ENCODE peak calls at places on chromosomes 11 and 22, in five cellular contexts. N is astrocyte, M is mucosa of descending colon, B is GM23338, A is lung. G is an unnamed sample.
A peak's percentile ranks its signal among the peaks of the same experiment; 100 is the strongest.

GRCh38 chr22:37182949-37183245 is 5.2 kb downstream of the C1QTNF6 start:
- DNase-seq in B (no peak), A (no peak), M (no peak), N (no peak), G (no peak)

GRCh38 chr22:38700271-38700788 is 413 bp downstream of the JOSD1 start:
- DNase-seq in N (no peak), M (peak; percentile 87), B (peak; percentile 74), A (peak; percentile 68), G (no peak)

GRCh38 chr22:30902496-30903357 is 65.8 kb downstream of the MORC2 start:
- DNase-seq in B (no peak), M (no peak), N (no peak), A (no peak), G (no peak)

GRCh38 chr22:35674335-35674734 is 26.1 kb downstream of the APOL6 start:
- DNase-seq in M (no peak), B (peak; percentile 28), N (no peak), A (no peak), G (no peak)

GRCh38 chr11:112555491-112556364 is 295.1 kb upstream of the PLET1 start:
- DNase-seq in A (peak; percentile 63), N (peak; percentile 4), M (peak; percentile 75), B (peak; percentile 78), G (no peak)

GRCh38 chr22:50729391-50730012 is 8.5 kb upstream of the ACR start:
- DNase-seq in M (peak; percentile 24), A (no peak), B (peak; percentile 30), N (no peak), G (no peak)

GRCh38 chr11:69274531-69275016 is 19.4 kb upstream of the MYEOV start:
- DNase-seq in A (peak; percentile 91), M (peak; percentile 88), N (no peak), B (no peak), G (peak; percentile 96)

GRCh38 chr22:28268176-28268575 is 349.1 kb upstream of the PITPNB start:
- DNase-seq in A (no peak), N (peak; percentile 44), M (no peak), B (no peak), G (no peak)

GRCh38 chr11:22340803-22341581 is 2.8 kb downstream of the SLC17A6 start:
- DNase-seq in B (peak; percentile 66), M (no peak), N (no peak), A (no peak), G (no peak)

GRCh38 chr11:92841719-92842118 is 127.7 kb upstream of the MTNR1B start:
- DNase-seq in A (no peak), B (no peak), M (no peak), N (peak; percentile 20), G (no peak)

GRCh38 chr22:49015993-49016908 is 811.4 kb downstream of the BRD1 start:
- DNase-seq in A (no peak), M (no peak), B (no peak), N (no peak), G (peak; percentile 42)

GRCh38 chr11:66326261-66327111 is 9.6 kb upstream of the CD248 start:
- DNase-seq in A (no peak), M (peak; percentile 43), B (no peak), N (no peak), G (no peak)

GRCh38 chr11:66328036-66328306 is 8.3 kb downstream of the RIN1 start:
- DNase-seq in B (no peak), N (no peak), A (no peak), M (peak; percentile 62), G (no peak)

GRCh38 chr11:66328307-66329144 is 7.7 kb downstream of the RIN1 start:
- DNase-seq in N (no peak), B (peak; percentile 91), A (peak; percentile 79), M (peak; percentile 88), G (no peak)

GRCh38 chr11:66329165-66329673 is 7.0 kb downstream of the RIN1 start:
- DNase-seq in M (no peak), B (no peak), A (no peak), N (no peak), G (no peak)

GRCh38 chr11:66327171-66328035 is 8.8 kb downstream of the RIN1 start:
- DNase-seq in B (no peak), M (no peak), N (peak; percentile 58), A (no peak), G (no peak)
- TF ChIP-seq CTCF in B (no peak), M (no peak), N (no peak), A (no peak), G (no peak)

GRCh38 chr11:60768202-60768601 is 11.5 kb downstream of the MS4A15 start:
- DNase-seq in M (peak; percentile 6), A (no peak), B (no peak), N (no peak), G (no peak)

GRCh38 chr11:60769273-60769672 is 12.6 kb downstream of the MS4A15 start:
- DNase-seq in A (no peak), N (no peak), B (no peak), M (peak; percentile 9), G (no peak)

GRCh38 chr11:60766547-60766946 is 9.9 kb downstream of the MS4A15 start:
- DNase-seq in A (no peak), M (no peak), B (no peak), N (no peak), G (no peak)

GRCh38 chr11:60765355-60765754 is 8.7 kb downstream of the MS4A15 start:
- DNase-seq in M (no peak), A (no peak), N (no peak), B (no peak), G (no peak)

DNA sequence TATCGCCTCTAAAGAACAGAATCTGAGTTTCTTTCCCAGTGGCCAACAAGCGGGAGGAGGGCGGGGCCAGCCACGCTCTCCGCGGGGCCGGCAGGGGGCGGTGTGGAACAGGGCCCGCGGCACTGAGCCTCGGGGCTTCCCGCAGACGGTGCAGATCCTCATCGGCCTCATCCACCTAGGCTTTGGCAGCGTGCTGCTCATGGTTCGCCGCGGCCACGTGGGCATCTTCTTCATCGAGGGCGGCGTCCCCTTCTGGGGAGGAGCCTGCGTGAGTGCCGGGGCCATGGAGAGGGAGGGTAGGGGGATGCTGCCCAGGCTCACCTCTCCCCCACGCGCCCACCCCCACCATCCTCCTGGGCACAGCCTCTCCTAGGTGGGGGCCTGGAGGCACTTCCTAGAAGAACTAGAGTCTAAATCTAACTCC is 10.7 kb downstream of the MS4A15 start:
- DNase-seq in N (no peak), B (peak; percentile 83), A (no peak), M (peak; percentile 47), G (no peak)
- TF ChIP-seq CTCF in N (peak; percentile 16), B (peak; percentile 86), A (no peak), M (no peak), G (no peak)

DNA sequence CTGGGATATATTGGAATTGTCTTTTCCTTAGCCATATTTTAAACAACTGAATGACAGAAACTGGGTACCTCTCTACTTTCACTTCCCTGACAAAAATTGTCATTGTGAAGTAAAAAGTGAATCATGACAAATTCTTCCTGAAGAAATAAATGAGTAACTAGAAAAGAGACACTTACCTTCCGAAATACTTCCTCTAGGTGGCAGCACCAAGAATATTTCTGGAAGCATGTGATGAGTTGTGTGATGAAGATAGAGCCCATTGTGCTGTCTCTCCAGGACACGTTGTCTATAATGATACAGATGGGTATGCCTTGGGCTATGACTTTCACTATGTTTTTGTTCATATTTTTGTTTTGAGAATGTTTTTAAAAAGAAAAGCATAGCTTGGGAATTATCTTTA is 21.5 kb downstream of the CASP4 start:
- DNase-seq in N (peak; percentile 19), A (no peak), M (no peak), B (peak; percentile 71), G (peak; percentile 10)
- TF ChIP-seq CTCF in N (peak; percentile 44), A (peak; percentile 24), M (peak; percentile 31), B (peak; percentile 79), G (peak; percentile 53)

GRCh38 chr22:41245917-41246499 is 5.3 kb upstream of the CHADL start:
- DNase-seq in A (no peak), N (no peak), M (no peak), B (peak; percentile 81), G (no peak)
- TF ChIP-seq CTCF in A (no peak), N (no peak), M (no peak), B (peak; percentile 54), G (no peak)

DNA sequence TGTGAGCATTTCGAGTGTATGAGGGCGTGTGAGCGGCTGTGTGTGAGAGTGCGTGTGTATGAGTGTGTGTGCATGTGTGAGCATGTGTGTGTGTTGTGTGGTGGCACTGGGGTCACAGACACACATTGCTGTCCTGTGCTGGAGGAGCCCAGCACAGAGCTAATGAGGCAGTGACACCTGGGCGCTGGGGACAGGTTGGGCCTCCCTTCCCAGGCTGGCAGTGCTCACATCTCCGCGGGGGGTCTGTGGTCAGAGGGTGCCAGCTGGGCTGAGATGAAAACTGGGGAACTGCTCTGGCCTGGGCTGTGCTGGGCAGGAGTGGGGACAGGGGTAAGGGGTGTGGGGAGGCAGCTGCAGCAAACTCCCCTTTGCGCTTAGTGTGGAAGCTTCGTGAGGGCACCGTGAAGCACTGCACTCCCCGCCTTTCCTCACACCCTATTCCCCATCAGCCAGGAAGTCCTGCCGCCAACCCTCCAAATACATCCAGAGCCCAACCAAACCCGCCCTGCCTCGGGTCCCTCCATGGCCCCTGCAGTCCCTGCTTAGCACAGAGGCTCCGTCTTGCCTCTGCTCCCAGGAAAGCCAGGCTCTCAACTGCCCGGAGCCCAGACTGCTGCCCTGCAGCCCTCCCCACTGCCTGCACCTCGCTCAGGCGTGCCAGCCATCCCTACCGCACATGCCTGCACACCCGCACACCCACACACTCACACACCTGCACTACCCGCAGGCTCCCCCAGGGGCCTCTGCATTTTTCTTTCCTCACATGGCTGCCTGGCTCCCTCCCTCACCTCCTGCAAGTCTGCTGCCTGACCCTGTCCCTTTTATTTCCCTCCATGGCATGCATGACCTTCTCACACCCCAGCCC is 62.0 kb upstream of the THY1 start:
- DNase-seq in B (peak; percentile 77), A (no peak), N (no peak), M (no peak), G (no peak)
- TF ChIP-seq CTCF in B (peak; percentile 46), A (no peak), N (peak; percentile 9), M (no peak), G (no peak)

DNA sequence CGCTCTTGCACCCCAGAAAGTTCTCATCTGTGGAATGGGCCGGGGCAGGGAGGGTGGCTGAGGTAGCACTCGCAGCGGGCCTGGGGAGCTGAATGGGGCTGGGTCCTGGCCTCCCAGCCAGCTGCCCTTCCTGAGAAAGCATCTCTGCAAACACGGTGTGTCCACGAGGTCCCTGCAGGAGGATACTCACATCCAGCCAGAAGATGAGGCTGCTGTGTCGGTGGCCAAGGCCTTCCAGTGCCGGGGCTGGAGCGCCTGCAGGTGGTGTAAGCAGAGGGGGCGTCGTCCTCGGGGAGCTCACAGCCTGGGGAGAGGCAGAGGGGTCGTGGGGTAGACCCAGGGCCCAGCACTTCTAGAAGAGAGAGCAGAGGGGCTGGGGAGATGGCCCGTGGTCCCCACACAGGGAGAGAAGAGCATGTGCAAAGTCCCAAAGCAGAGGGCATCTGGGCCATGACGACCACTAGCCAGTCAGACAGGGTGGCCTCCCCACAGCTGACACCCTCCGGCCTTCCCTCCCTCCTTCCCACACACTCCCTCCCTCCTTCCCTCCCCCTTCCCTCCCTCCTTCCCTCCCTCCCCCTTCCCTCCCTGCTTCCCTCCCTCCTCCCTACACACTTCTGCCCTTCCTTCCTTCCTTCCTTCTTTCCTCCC is 97.9 kb downstream of the WNT7B start:
- DNase-seq in A (no peak), B (no peak), N (no peak), M (no peak), G (no peak)
- TF ChIP-seq CTCF in A (no peak), B (no peak), N (no peak), M (no peak), G (no peak)

DNA sequence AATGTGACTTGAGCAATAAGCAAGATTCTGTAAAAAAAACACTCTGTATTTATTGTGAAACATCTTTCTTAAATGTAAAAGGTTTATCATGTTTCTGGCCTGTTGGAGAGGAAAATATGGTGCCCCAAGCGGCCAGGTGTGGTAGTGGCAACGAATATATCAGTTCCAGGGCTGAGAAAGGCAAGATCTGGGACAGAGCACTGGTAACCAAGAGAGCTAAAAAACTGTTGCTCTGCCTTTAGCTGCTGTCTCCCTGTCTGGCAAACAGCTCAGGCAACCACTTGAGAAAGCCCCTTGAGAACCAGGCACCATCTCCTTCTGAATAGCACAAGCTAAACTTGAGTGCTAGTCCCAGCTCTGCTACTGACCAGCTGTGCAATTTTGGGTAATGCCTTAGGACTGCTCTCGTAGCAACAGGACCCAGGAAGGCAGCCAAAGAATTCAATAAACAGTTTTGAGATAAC is 129.9 kb downstream of the KCNC1 start:
- DNase-seq in M (no peak), N (no peak), A (no peak), B (peak; percentile 77), G (peak; percentile 17)
- TF ChIP-seq CTCF in M (peak; percentile 52), N (peak; percentile 47), A (no peak), B (peak; percentile 77), G (peak; percentile 78)

G was measured in LNCaP clone FGC.